ENCODE peak calls at places on chromosomes 2 and 18, in five cellular contexts. X, W, F, H and P are unnamed samples.

GRCh38 chr18:34695300-34695699 is 14.8 kb upstream of the DTNA start:
- DNase-seq in X (no peak), W (no peak), F (no peak), H (peak), P (no peak)

GRCh38 chr18:629303-630150 is 27.9 kb upstream of the TYMS start:
- DNase-seq in H (no peak), F (no peak), X (no peak), W (no peak), P (no peak)

GRCh38 chr2:47218066-47218581 is 63.0 kb upstream of the STPG4 start:
- DNase-seq in X (no peak), F (no peak), H (no peak), W (no peak), P (no peak)

GRCh38 chr2:39871291-39871761 is 92.3 kb upstream of the THUMPD2 start:
- DNase-seq in W (no peak), X (no peak), H (peak), F (no peak), P (peak)

GRCh38 chr2:177983183-177983788 is 89.3 kb downstream of the PDE11A start:
- DNase-seq in X (peak), F (peak), W (peak), H (peak), P (peak)

GRCh38 chr2:62744603-62745002 is 39.1 kb downstream of the EHBP1 start:
- DNase-seq in W (no peak), X (no peak), H (no peak), F (no peak), P (no peak)

GRCh38 chr2:39938035-39938835 is 159.2 kb upstream of the THUMPD2 start:
- DNase-seq in X (no peak), H (peak), W (no peak), F (no peak), P (peak)

GRCh38 chr2:206721216-206721920 is 3.2 kb upstream of the DYTN start:
- DNase-seq in H (peak), X (no peak), F (no peak), W (no peak), P (no peak)

GRCh38 chr18:75173125-75173432 is 35.9 kb downstream of the PTGR3 start:
- DNase-seq in H (no peak), W (peak), F (no peak), X (no peak), P (no peak)

GRCh38 chr2:105809099-105809473 is 64.4 kb downstream of the NCK2 start:
- DNase-seq in X (no peak), H (peak), W (no peak), F (no peak), P (no peak)

GRCh38 chr2:234329202-234329930 is 167.5 kb downstream of the ARL4C start:
- DNase-seq in W (no peak), H (peak), F (no peak), X (no peak), P (no peak)

GRCh38 chr2:58291726-58292430 is 50.8 kb upstream of the FANCL start:
- DNase-seq in X (no peak), W (no peak), H (no peak), F (no peak), P (no peak)

GRCh38 chr2:212548459-212548815 is 9.8 kb upstream of the ERBB4 start:
- DNase-seq in W (no peak), X (peak), F (no peak), H (no peak), P (no peak)

GRCh38 chr18:60145776-60146175 is 226.8 kb downstream of the MC4R start:
- DNase-seq in F (no peak), W (no peak), X (no peak), H (no peak), P (no peak)

GRCh38 chr2:105150231-105150630 is 91.3 kb upstream of the GPR45 start:
- DNase-seq in X (no peak), H (no peak), W (no peak), F (no peak), P (no peak)

GRCh38 chr2:43406643-43407042 is 180.2 kb upstream of the ZFP36L2 start:
- DNase-seq in F (no peak), W (no peak), H (no peak), X (no peak), P (no peak)

GRCh38 chr18:61602836-61603235 is 269.6 kb downstream of the CDH20 start:
- DNase-seq in F (no peak), H (no peak), X (no peak), W (no peak), P (no peak)

GRCh38 chr18:46422552-46423055 is 234.4 kb downstream of the LOXHD1 start:
- DNase-seq in H (no peak), W (no peak), F (peak), X (no peak), P (no peak)

GRCh38 chr18:22470141-22470510 is 52.4 kb upstream of the CTAGE1 start:
- DNase-seq in H (no peak), W (no peak), F (no peak), X (no peak), P (no peak)

GRCh38 chr18:27845897-27846296 is 331.0 kb downstream of the CDH2 start:
- DNase-seq in F (no peak), X (no peak), H (no peak), W (no peak), P (no peak)

GRCh38 chr2:85898881-85899280 is 10.1 kb upstream of the ST3GAL5 start:
- DNase-seq in W (no peak), H (no peak), X (no peak), F (no peak), P (no peak)

GRCh38 chr2:42913280-42913878 is 121.0 kb upstream of the HAAO start:
- DNase-seq in X (no peak), H (no peak), W (no peak), F (no peak), P (no peak)

GRCh38 chr2:23367760-23368159 is 17.2 kb upstream of the KLHL29 start:
- DNase-seq in W (no peak), H (peak), X (no peak), F (no peak), P (no peak)

GRCh38 chr18:47260924-47261701 is 9.7 kb upstream of the SKOR2 start:
- DNase-seq in W (no peak), X (no peak), F (peak), H (no peak), P (no peak)

GRCh38 chr2:225824748-225825449 is 425.4 kb downstream of the NYAP2 start:
- DNase-seq in X (no peak), F (peak), W (no peak), H (no peak), P (no peak)

GRCh38 chr2:106129592-106129991 is 64.5 kb downstream of the UXS1 start:
- DNase-seq in X (no peak), F (no peak), W (no peak), H (no peak), P (no peak)

GRCh38 chr2:62558743-62559142 is 52.7 kb upstream of the TMEM17 start:
- DNase-seq in F (no peak), W (no peak), X (no peak), H (no peak), P (no peak)

GRCh38 chr18:60889442-60889841 is 443.8 kb upstream of the CDH20 start:
- DNase-seq in X (no peak), W (no peak), F (no peak), H (no peak), P (no peak)

GRCh38 chr2:10303174-10303633 is 500 bp downstream of the HPCAL1 start:
- DNase-seq in F (no peak), W (no peak), H (peak), X (no peak), P (no peak)

GRCh38 chr2:36245632-36246031 is 109.9 kb upstream of the CRIM1 start:
- DNase-seq in X (no peak), H (no peak), F (no peak), W (no peak), P (no peak)

GRCh38 chr18:78994531-78994930 is 14.9 kb downstream of the SALL3 start:
- DNase-seq in H (no peak), X (no peak), W (no peak), F (no peak), P (no peak)

GRCh38 chr2:9178905-9179571 is 27.6 kb upstream of the ASAP2 start:
- DNase-seq in X (no peak), W (peak), F (no peak), H (peak), P (peak)

GRCh38 chr2:45596761-45597160 is 14.3 kb downstream of the SRBD1 start:
- DNase-seq in H (no peak), X (no peak), W (no peak), F (no peak), P (no peak)

GRCh38 chr2:155895016-155895415 is 437.5 kb downstream of the NR4A2 start:
- DNase-seq in H (peak), F (no peak), W (no peak), X (no peak), P (no peak)

GRCh38 chr2:217901826-217902225 is 101.0 kb downstream of the TNS1 start:
- DNase-seq in F (no peak), W (no peak), X (no peak), H (no peak), P (no peak)

GRCh38 chr2:223052710-223053261 is 796 bp downstream of the KCNE4 start:
- DNase-seq in W (no peak), X (no peak), F (no peak), H (no peak), P (no peak)

GRCh38 chr2:17539993-17540812 is at the start of gene VSNL1:
- DNase-seq in X (peak), H (peak), W (no peak), F (peak), P (peak)

GRCh38 chr2:59926706-59927105 is 626.7 kb downstream of the BCL11A start:
- DNase-seq in H (no peak), W (no peak), X (no peak), F (no peak), P (no peak)

GRCh38 chr2:221521261-221521845 is 50.8 kb downstream of the EPHA4 start:
- DNase-seq in H (no peak), X (no peak), F (no peak), W (no peak), P (no peak)

GRCh38 chr2:221518937-221519635 is 53.0 kb downstream of the EPHA4 start:
- DNase-seq in H (no peak), W (no peak), X (no peak), F (no peak), P (no peak)

GRCh38 chr2:221514305-221515040 is 57.6 kb downstream of the EPHA4 start:
- DNase-seq in F (no peak), H (no peak), W (no peak), X (no peak), P (no peak)

GRCh38 chr2:221518201-221518936 is 53.7 kb downstream of the EPHA4 start:
- DNase-seq in H (no peak), X (no peak), W (no peak), F (no peak), P (no peak)

GRCh38 chr2:221517362-221518121 is 54.6 kb downstream of the EPHA4 start:
- DNase-seq in W (peak), X (peak), F (no peak), H (no peak), P (no peak)
- H3K27ac ChIP-seq in W (no peak), X (no peak), F (no peak), H (no peak), P (no peak)

DNA sequence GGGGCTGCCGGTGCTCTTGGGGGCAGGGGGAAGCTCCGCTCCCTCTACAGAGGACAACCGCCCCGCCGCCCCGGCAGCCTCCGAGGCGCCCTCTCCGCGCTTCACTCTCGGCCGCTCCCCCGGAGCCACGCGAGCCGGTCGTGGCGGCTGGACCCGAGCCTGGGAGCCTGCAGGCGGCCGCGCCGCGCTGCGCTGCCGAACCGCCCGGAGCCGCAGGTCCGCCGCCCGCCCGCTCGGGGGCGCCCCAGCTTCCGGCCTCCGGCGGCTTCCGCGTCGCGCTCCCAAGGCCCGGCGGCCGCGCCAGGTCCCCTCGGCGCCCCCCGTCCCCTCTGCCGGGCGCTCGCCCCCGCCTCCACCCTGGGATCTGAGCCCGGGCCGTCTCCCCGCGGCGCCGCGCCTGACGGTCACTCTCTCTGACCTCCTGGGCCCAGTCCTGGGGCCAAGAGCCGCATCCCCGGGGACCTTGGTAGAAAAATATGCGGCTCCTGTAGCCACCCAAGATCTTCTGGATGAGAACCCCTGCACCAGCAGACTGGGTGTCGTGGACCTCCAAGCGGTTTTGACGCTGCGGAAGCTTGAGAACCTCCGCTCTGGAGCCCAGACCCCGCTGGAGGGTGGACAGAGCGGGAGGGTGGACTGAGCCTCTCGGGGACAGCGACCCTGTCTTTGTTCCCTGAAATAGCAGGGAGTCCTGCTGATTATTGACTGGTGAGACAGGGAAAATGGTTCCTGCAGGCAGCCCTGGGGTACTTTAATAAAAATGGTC is 44.3 kb downstream of the SERTAD2 start:
- DNase-seq in H (no peak), W (peak), F (peak), X (no peak), P (no peak)
- H3K27ac ChIP-seq in H (no peak), W (no peak), F (no peak), X (no peak), P (no peak)

GRCh38 chr2:27746325-27746724 is 25.2 kb upstream of the MRPL33 start:
- DNase-seq in F (no peak), X (no peak), W (no peak), H (no peak), P (no peak)
- H3K27ac ChIP-seq in F (no peak), X (no peak), W (no peak), H (no peak), P (no peak)

DNA sequence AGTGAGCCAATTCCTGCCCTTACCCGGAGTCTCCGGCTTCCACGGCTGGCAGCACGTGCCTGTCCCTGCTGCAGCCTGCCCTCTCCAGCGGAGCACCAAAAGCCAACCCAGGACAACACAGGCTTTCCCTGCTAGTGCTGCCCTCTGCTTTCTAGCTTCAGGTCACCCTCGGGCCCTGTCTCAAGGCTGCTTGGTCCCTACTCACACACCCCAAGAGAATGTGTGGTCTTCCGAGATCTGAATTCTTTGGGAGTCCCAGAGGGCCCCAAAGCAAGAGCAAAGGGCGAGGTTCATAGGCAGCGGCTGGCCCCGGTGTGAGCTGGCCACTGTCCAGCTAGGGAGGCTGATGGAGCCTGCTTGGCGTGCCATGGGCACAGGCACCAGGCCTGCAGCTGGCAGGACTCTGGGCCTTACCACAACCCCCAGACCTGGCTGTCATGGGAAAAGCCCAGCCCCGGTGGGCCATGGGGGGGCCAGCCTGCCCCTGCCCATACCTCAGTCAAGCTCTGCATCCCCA is 7.1 kb upstream of the HS6ST1 start:
- DNase-seq in H (no peak), F (no peak), W (no peak), X (no peak), P (no peak)
- H3K27ac ChIP-seq in H (no peak), F (no peak), W (no peak), X (no peak), P (no peak)